ENCODE peak calls at places on chromosome 7, in eight cellular contexts. One of them, this sample, is unnamed.

GRCh38 chr7:1554332-1555045 is 1.5 kb downstream of the TMEM184A start:
- DNase-seq in NCI-H2081 treated with DMSO at 0.1 percent for 48 hours: no peak
- DNase-seq in amniotic epithelial cell: no peak
- DNase-seq in hypothalamus: no peak
- DNase-seq in stimulated activated CD8-positive, alpha-beta memory T cell treated with anti-CD3 and anti-CD28 coated beads, Interleukin-15, amount 100 ng/mL, for 24 hours: no peak
- DNase-seq in upper lobe of right lung: no peak
- DNase-seq in activated effector memory CD4-positive, alpha-beta T cell treated with Interleukin-2 at 50 U/mL for 16 hours: no peak
- DNase-seq in RPMI7951: no peak
- DNase-seq in this sample: no peak

GRCh38 chr7:37433166-37433565 is 15.5 kb downstream of the ELMO1 start:
- DNase-seq in NCI-H2081 treated with DMSO at 0.1 percent for 48 hours: no peak
- DNase-seq in amniotic epithelial cell: no peak
- DNase-seq in hypothalamus: no peak
- DNase-seq in stimulated activated CD8-positive, alpha-beta memory T cell treated with anti-CD3 and anti-CD28 coated beads, Interleukin-15, amount 100 ng/mL, for 24 hours: no peak
- DNase-seq in upper lobe of right lung: no peak
- DNase-seq in activated effector memory CD4-positive, alpha-beta T cell treated with Interleukin-2 at 50 U/mL for 16 hours: no peak
- DNase-seq in RPMI7951: no peak
- DNase-seq in this sample: no peak

GRCh38 chr7:51249187-51249945 is 67.2 kb downstream of the COBL start:
- DNase-seq in NCI-H2081 treated with DMSO at 0.1 percent for 48 hours: no peak
- DNase-seq in amniotic epithelial cell: no peak
- DNase-seq in hypothalamus: no peak
- DNase-seq in stimulated activated CD8-positive, alpha-beta memory T cell treated with anti-CD3 and anti-CD28 coated beads, Interleukin-15, amount 100 ng/mL, for 24 hours: no peak
- DNase-seq in upper lobe of right lung: no peak
- DNase-seq in activated effector memory CD4-positive, alpha-beta T cell treated with Interleukin-2 at 50 U/mL for 16 hours: no peak
- DNase-seq in RPMI7951: no peak
- DNase-seq in this sample: no peak

GRCh38 chr7:103660455-103661371 is 214.7 kb upstream of the SLC26A5 start:
- DNase-seq in NCI-H2081 treated with DMSO at 0.1 percent for 48 hours: no peak
- DNase-seq in amniotic epithelial cell: peak
- DNase-seq in hypothalamus: no peak
- DNase-seq in stimulated activated CD8-positive, alpha-beta memory T cell treated with anti-CD3 and anti-CD28 coated beads, Interleukin-15, amount 100 ng/mL, for 24 hours: no peak
- DNase-seq in upper lobe of right lung: no peak
- DNase-seq in activated effector memory CD4-positive, alpha-beta T cell treated with Interleukin-2 at 50 U/mL for 16 hours: no peak
- DNase-seq in RPMI7951: no peak
- DNase-seq in this sample: peak

GRCh38 chr7:21448974-21449373 is 21.1 kb downstream of the SP4 start:
- DNase-seq in NCI-H2081 treated with DMSO at 0.1 percent for 48 hours: no peak
- DNase-seq in amniotic epithelial cell: no peak
- DNase-seq in hypothalamus: no peak
- DNase-seq in stimulated activated CD8-positive, alpha-beta memory T cell treated with anti-CD3 and anti-CD28 coated beads, Interleukin-15, amount 100 ng/mL, for 24 hours: no peak
- DNase-seq in upper lobe of right lung: no peak
- DNase-seq in activated effector memory CD4-positive, alpha-beta T cell treated with Interleukin-2 at 50 U/mL for 16 hours: no peak
- DNase-seq in RPMI7951: no peak
- DNase-seq in this sample: no peak

GRCh38 chr7:25864943-25865633 is 286.9 kb upstream of the NFE2L3 start:
- DNase-seq in NCI-H2081 treated with DMSO at 0.1 percent for 48 hours: no peak
- DNase-seq in amniotic epithelial cell: no peak
- DNase-seq in hypothalamus: no peak
- DNase-seq in stimulated activated CD8-positive, alpha-beta memory T cell treated with anti-CD3 and anti-CD28 coated beads, Interleukin-15, amount 100 ng/mL, for 24 hours: no peak
- DNase-seq in upper lobe of right lung: no peak
- DNase-seq in activated effector memory CD4-positive, alpha-beta T cell treated with Interleukin-2 at 50 U/mL for 16 hours: no peak
- DNase-seq in RPMI7951: no peak
- DNase-seq in this sample: no peak

GRCh38 chr7:92680458-92680857 is 90.3 kb upstream of the FAM133B start:
- DNase-seq in NCI-H2081 treated with DMSO at 0.1 percent for 48 hours: no peak
- DNase-seq in amniotic epithelial cell: no peak
- DNase-seq in hypothalamus: no peak
- DNase-seq in stimulated activated CD8-positive, alpha-beta memory T cell treated with anti-CD3 and anti-CD28 coated beads, Interleukin-15, amount 100 ng/mL, for 24 hours: no peak
- DNase-seq in upper lobe of right lung: no peak
- DNase-seq in activated effector memory CD4-positive, alpha-beta T cell treated with Interleukin-2 at 50 U/mL for 16 hours: no peak
- DNase-seq in RPMI7951: no peak
- DNase-seq in this sample: no peak

GRCh38 chr7:74439546-74439945 is 14.2 kb upstream of the GTF2IRD1 start:
- DNase-seq in NCI-H2081 treated with DMSO at 0.1 percent for 48 hours: no peak
- DNase-seq in amniotic epithelial cell: no peak
- DNase-seq in hypothalamus: no peak
- DNase-seq in stimulated activated CD8-positive, alpha-beta memory T cell treated with anti-CD3 and anti-CD28 coated beads, Interleukin-15, amount 100 ng/mL, for 24 hours: no peak
- DNase-seq in upper lobe of right lung: no peak
- DNase-seq in activated effector memory CD4-positive, alpha-beta T cell treated with Interleukin-2 at 50 U/mL for 16 hours: no peak
- DNase-seq in RPMI7951: no peak
- DNase-seq in this sample: no peak

GRCh38 chr7:123755345-123755744 is 6.5 kb upstream of the WASL start:
- DNase-seq in NCI-H2081 treated with DMSO at 0.1 percent for 48 hours: no peak
- DNase-seq in amniotic epithelial cell: no peak
- DNase-seq in hypothalamus: no peak
- DNase-seq in stimulated activated CD8-positive, alpha-beta memory T cell treated with anti-CD3 and anti-CD28 coated beads, Interleukin-15, amount 100 ng/mL, for 24 hours: no peak
- DNase-seq in upper lobe of right lung: no peak
- DNase-seq in activated effector memory CD4-positive, alpha-beta T cell treated with Interleukin-2 at 50 U/mL for 16 hours: no peak
- DNase-seq in RPMI7951: no peak
- DNase-seq in this sample: no peak

GRCh38 chr7:45460379-45460778 is 113.8 kb upstream of the ADCY1 start:
- DNase-seq in NCI-H2081 treated with DMSO at 0.1 percent for 48 hours: no peak
- DNase-seq in amniotic epithelial cell: no peak
- DNase-seq in hypothalamus: no peak
- DNase-seq in stimulated activated CD8-positive, alpha-beta memory T cell treated with anti-CD3 and anti-CD28 coated beads, Interleukin-15, amount 100 ng/mL, for 24 hours: no peak
- DNase-seq in upper lobe of right lung: no peak
- DNase-seq in activated effector memory CD4-positive, alpha-beta T cell treated with Interleukin-2 at 50 U/mL for 16 hours: no peak
- DNase-seq in RPMI7951: peak
- DNase-seq in this sample: no peak